ENCODE peak calls at places on chromosomes 1 and 21, in five cellular contexts. One of them, this sample, is unnamed.

GRCh38 chr21:36704958-36705678 is 6.2 kb downstream of the SIM2 start:
- DNase-seq in foreskin keratinocyte: no peak
- DNase-seq in testis: no peak
- DNase-seq in thoracic aorta: no peak
- DNase-seq in heart left ventricle: no peak
- DNase-seq in this sample: no peak

GRCh38 chr1:153057375-153057774 is at the start of gene SPRR2A:
- DNase-seq in testis: no peak
- DNase-seq in thoracic aorta: no peak
- DNase-seq in foreskin keratinocyte: peak; percentile 16
- DNase-seq in heart left ventricle: no peak
- DNase-seq in this sample: no peak

GRCh38 chr1:106787511-106787910 is 269.0 kb upstream of the PRMT6 start:
- DNase-seq in foreskin keratinocyte: no peak
- DNase-seq in testis: no peak
- DNase-seq in thoracic aorta: no peak
- DNase-seq in heart left ventricle: no peak
- DNase-seq in this sample: no peak

GRCh38 chr1:204506091-204506968 is 9.9 kb upstream of the MDM4 start:
- DNase-seq in testis: peak; percentile 84
- DNase-seq in heart left ventricle: peak; percentile 68
- DNase-seq in foreskin keratinocyte: peak; percentile 69
- DNase-seq in thoracic aorta: no peak
- DNase-seq in this sample: peak; percentile 73

GRCh38 chr1:231027971-231028370 is 12.1 kb downstream of the FAM89A start:
- DNase-seq in foreskin keratinocyte: no peak
- DNase-seq in testis: no peak
- DNase-seq in heart left ventricle: no peak
- DNase-seq in thoracic aorta: no peak
- DNase-seq in this sample: no peak

GRCh38 chr1:1310476-1311053 is 2.2 kb downstream of the PUSL1 start:
- DNase-seq in thoracic aorta: no peak
- DNase-seq in heart left ventricle: no peak
- DNase-seq in testis: no peak
- DNase-seq in foreskin keratinocyte: no peak
- DNase-seq in this sample: no peak

GRCh38 chr1:242524571-242525359 is at the start of gene PLD5:
- DNase-seq in heart left ventricle: no peak
- DNase-seq in thoracic aorta: no peak
- DNase-seq in foreskin keratinocyte: no peak
- DNase-seq in testis: peak; percentile 43
- DNase-seq in this sample: no peak

GRCh38 chr1:21344750-21345443 is 54.6 kb upstream of the ECE1 start:
- DNase-seq in thoracic aorta: no peak
- DNase-seq in heart left ventricle: peak; percentile 31
- DNase-seq in foreskin keratinocyte: no peak
- DNase-seq in testis: no peak
- DNase-seq in this sample: peak; percentile 54

GRCh38 chr1:85605519-85606413 is 25.2 kb downstream of the CCN1 start:
- DNase-seq in thoracic aorta: no peak
- DNase-seq in foreskin keratinocyte: no peak
- DNase-seq in heart left ventricle: no peak
- DNase-seq in testis: no peak
- DNase-seq in this sample: no peak

GRCh38 chr1:115068780-115069179 is 20.5 kb downstream of the TSPAN2 start:
- DNase-seq in testis: no peak
- DNase-seq in heart left ventricle: no peak
- DNase-seq in foreskin keratinocyte: no peak
- DNase-seq in thoracic aorta: no peak
- DNase-seq in this sample: no peak

GRCh38 chr1:156815851-156816536 is 654 bp downstream of the SH2D2A start:
- DNase-seq in foreskin keratinocyte: no peak
- DNase-seq in heart left ventricle: no peak
- DNase-seq in testis: no peak
- DNase-seq in thoracic aorta: no peak
- DNase-seq in this sample: no peak

GRCh38 chr1:203282720-203283542 is 22.4 kb upstream of the BTG2 start:
- DNase-seq in foreskin keratinocyte: no peak
- DNase-seq in heart left ventricle: no peak
- DNase-seq in thoracic aorta: no peak
- DNase-seq in testis: no peak
- DNase-seq in this sample: no peak

GRCh38 chr21:21232320-21232719 is 234.1 kb downstream of the NCAM2 start:
- DNase-seq in foreskin keratinocyte: no peak
- DNase-seq in testis: peak; percentile 40
- DNase-seq in heart left ventricle: no peak
- DNase-seq in thoracic aorta: no peak
- DNase-seq in this sample: no peak

GRCh38 chr21:45153358-45154318 is 79.3 kb downstream of the ADARB1 start:
- DNase-seq in foreskin keratinocyte: no peak
- DNase-seq in heart left ventricle: no peak
- DNase-seq in testis: peak; percentile 12
- DNase-seq in thoracic aorta: no peak
- DNase-seq in this sample: no peak

GRCh38 chr1:228071839-228072657 is 10.5 kb upstream of the ARF1 start:
- DNase-seq in heart left ventricle: no peak
- DNase-seq in foreskin keratinocyte: no peak
- DNase-seq in testis: no peak
- DNase-seq in thoracic aorta: no peak
- DNase-seq in this sample: no peak

GRCh38 chr1:159922499-159923202 is 2.7 kb downstream of the TAGLN2 start:
- DNase-seq in foreskin keratinocyte: no peak
- DNase-seq in heart left ventricle: peak; percentile 79
- DNase-seq in thoracic aorta: no peak
- DNase-seq in testis: no peak
- DNase-seq in this sample: peak; percentile 84

GRCh38 chr1:25096307-25097150 is 135.8 kb downstream of the SYF2 start:
- DNase-seq in heart left ventricle: no peak
- DNase-seq in testis: no peak
- DNase-seq in foreskin keratinocyte: no peak
- DNase-seq in thoracic aorta: no peak
- DNase-seq in this sample: no peak
- H3K4me1 ChIP-seq in heart left ventricle: no peaks in the 10 kb centered on the region
- H3K4me1 ChIP-seq in testis: no peaks in the 10 kb centered on the region
- H3K4me1 ChIP-seq in foreskin keratinocyte: no peaks in the 10 kb centered on the region
- H3K4me1 ChIP-seq in thoracic aorta: no peaks in the 10 kb centered on the region
- H3K4me1 ChIP-seq in this sample: no peaks in the 10 kb centered on the region

GRCh38 chr1:42958488-42959317 is at the start of gene SLC2A1:
- DNase-seq in thoracic aorta: peak; percentile 81
- DNase-seq in foreskin keratinocyte: peak; percentile 83
- DNase-seq in testis: peak; percentile 94
- DNase-seq in heart left ventricle: peak; percentile 90
- DNase-seq in this sample: peak; percentile 97
- H3K27ac ChIP-seq in thoracic aorta: peak within 1 kb of the TSS; percentile 88
- H3K27ac ChIP-seq in foreskin keratinocyte: peak within 1 kb of the TSS; percentile 54
- H3K27ac ChIP-seq in testis: peak within 1 kb of the TSS; percentile 73
- H3K27ac ChIP-seq in heart left ventricle: peak within 1 kb of the TSS; percentile 72
- H3K27ac ChIP-seq in this sample: peak within 1 kb of the TSS; percentile 44

DNA sequence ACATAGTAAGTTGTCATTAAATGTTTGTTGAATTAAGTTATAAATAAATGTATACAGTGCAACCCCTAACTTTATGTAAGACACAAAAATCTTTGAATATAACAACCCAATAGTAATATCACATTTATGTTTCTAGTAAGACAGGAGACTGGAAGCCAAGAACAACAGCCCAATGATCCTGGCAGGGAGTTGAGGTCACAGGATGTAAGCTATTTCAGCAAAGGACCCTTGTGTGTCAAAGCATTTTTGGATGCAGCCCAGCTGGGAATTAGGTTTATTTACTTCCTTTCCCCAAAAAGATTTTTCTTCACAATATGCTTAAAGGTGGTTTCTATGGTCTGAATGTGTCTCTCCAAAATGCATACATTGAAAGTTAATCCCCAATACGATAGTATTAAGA is 34.0 kb upstream of the ABCA4 start:
- DNase-seq in thoracic aorta: no peak
- DNase-seq in heart left ventricle: peak; percentile 51
- DNase-seq in testis: peak; percentile 30
- DNase-seq in foreskin keratinocyte: no peak
- DNase-seq in this sample: no peak
- H3K4me1 ChIP-seq in thoracic aorta: peaks cover 6% of the 10 kb centered on the region
- H3K4me1 ChIP-seq in heart left ventricle: no peaks in the 10 kb centered on the region
- H3K4me1 ChIP-seq in testis: no peaks in the 10 kb centered on the region
- H3K4me1 ChIP-seq in foreskin keratinocyte: peaks cover 3% of the 10 kb centered on the region
- H3K4me1 ChIP-seq in this sample: no peaks in the 10 kb centered on the region

DNA sequence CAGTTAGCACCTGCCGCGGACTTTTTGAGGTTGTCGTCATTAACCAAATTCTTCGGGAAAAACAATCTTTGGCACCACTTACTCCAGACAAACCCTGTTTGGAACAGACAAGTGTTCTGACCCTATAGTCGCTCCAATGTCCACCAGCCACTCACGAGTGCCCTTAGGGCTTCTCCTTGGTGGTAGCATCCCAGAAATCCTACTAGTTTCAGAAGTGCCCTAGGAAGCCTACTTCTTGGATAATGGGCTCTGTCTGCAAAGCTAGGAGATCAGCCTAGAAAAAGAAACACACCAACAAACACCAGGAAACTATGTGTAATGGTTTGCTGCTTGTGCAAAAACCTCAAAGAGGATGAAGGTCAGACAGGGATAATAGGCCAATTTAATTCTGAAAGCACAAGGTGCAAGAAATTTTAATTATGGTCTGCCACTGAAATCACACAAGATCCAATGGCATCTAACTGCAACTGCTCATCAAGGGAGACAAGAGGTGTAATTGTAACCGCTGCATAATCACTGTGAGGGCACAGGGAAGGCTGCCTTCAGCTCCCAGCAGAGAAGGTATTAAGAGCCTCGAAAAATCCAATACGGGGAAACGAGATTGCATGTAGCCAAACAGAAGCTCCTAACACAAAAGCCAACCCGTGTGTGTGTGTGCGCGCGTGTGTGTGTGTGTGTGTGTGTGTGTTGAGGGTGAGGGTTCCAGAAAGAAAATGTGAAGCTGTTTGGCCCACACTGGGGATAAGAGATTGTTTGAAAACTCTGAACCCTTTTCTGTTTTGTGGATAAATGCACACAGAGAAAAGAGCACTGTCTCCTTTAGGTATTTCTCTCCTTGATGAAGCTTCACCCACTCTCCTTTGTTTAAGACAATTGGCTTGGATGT is 2.2 kb downstream of the WLS start:
- DNase-seq in heart left ventricle: no peak
- DNase-seq in foreskin keratinocyte: no peak
- DNase-seq in testis: no peak
- DNase-seq in thoracic aorta: no peak
- DNase-seq in this sample: no peak
- H3K27ac ChIP-seq in heart left ventricle: peak overlapping the region; percentile 77
- H3K27ac ChIP-seq in foreskin keratinocyte: no peak overlapping the region
- H3K27ac ChIP-seq in testis: peak overlapping the region; percentile 86
- H3K27ac ChIP-seq in thoracic aorta: peak overlapping the region; percentile 83
- H3K27ac ChIP-seq in this sample: peak overlapping the region; percentile 14

DNA sequence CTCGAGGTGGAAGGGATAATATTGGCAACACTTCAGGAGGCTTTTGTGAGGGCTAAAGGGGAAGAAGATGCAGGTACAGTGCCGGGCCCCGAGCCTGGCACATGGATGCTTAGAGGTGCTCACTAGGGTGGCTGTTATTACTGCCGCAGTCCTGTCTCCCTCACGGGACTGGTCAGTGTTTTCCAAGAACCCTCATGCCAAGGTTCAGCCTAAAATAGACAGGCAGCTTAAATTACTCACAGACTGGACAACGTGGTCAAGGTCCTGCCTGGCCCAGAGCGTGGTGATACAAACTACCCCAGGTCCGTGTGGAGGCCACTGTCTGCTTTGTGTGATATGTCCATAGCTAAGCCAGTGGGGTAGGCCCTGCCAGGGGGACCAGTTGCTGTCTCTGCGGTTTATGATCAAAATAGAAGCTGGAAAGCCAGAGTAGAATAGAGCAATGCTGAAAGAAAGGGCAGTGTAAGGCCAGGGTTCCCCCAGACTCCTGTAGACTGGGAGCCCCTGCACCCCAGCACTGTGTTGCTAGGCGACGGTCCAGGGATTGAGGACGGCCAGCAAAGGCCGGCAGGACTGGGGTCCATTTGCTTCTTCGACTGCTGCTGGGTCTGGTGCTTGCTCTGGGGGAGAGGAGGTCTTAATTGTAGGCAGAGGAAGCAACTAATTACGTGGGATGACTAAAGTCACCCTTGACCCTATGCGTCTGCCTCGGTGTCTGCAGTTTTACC is 36.1 kb downstream of the ELAPOR1 start:
- DNase-seq in foreskin keratinocyte: no peak
- DNase-seq in testis: no peak
- DNase-seq in heart left ventricle: no peak
- DNase-seq in thoracic aorta: no peak
- DNase-seq in this sample: peak; percentile 64
- H3K4me1 ChIP-seq in foreskin keratinocyte: no peaks in the 10 kb centered on the region
- H3K4me1 ChIP-seq in testis: peaks cover 12% of the 10 kb centered on the region
- H3K4me1 ChIP-seq in heart left ventricle: peaks cover 3% of the 10 kb centered on the region
- H3K4me1 ChIP-seq in thoracic aorta: peaks cover 3% of the 10 kb centered on the region
- H3K4me1 ChIP-seq in this sample: peaks cover 31% of the 10 kb centered on the region

GRCh38 chr1:7784492-7785071 is 491 bp downstream of the PER3 start:
- DNase-seq in thoracic aorta: no peak
- DNase-seq in testis: peak; percentile 31
- DNase-seq in foreskin keratinocyte: no peak
- DNase-seq in heart left ventricle: no peak
- DNase-seq in this sample: peak; percentile 59

GRCh38 chr1:7783178-7783711 is 846 bp upstream of the PER3 start:
- DNase-seq in thoracic aorta: no peak
- DNase-seq in foreskin keratinocyte: no peak
- DNase-seq in heart left ventricle: peak; percentile 87
- DNase-seq in testis: peak; percentile 63
- DNase-seq in this sample: peak; percentile 91

GRCh38 chr1:7780976-7781375 is 3.1 kb upstream of the PER3 start:
- DNase-seq in foreskin keratinocyte: no peak
- DNase-seq in heart left ventricle: no peak
- DNase-seq in testis: no peak
- DNase-seq in thoracic aorta: no peak
- DNase-seq in this sample: no peak

GRCh38 chr1:7783826-7784491 is at the start of gene PER3:
- DNase-seq in foreskin keratinocyte: peak; percentile 87
- DNase-seq in testis: peak; percentile 96
- DNase-seq in heart left ventricle: peak; percentile 98
- DNase-seq in thoracic aorta: peak; percentile 85
- DNase-seq in this sample: peak; percentile 99

DNA sequence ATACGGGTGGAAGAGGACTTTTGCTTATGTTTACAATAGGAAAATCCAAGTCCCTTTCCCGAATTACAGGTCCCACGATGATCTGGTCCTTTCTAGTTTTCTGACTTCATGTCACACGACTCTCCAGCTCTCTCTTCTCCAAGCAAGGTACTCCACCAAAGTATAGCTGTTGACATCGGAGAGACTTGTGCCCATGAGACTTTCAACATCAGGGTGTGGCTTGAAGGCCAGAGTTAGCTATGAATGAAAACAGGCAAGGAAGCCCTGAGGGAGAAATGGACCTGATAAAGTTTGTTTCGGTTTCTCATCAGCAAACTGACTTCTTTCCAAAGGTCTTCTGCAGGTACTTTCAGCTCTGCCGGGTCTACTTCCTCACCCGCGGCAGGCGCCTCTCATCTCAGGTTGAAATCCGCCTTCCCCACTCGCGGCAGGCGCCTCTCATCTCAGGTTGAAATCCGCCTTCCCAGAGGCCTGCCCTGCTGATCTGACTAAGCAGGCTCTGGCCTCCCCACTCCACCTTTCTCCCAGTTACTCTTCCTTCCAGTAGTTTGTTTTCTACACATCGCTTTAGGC is 2.1 kb upstream of the PER3 start:
- DNase-seq in foreskin keratinocyte: no peak
- DNase-seq in heart left ventricle: no peak
- DNase-seq in testis: no peak
- DNase-seq in thoracic aorta: no peak
- DNase-seq in this sample: no peak
- H3K27ac ChIP-seq in foreskin keratinocyte: no peak overlapping the region
- H3K27ac ChIP-seq in heart left ventricle: no peak overlapping the region
- H3K27ac ChIP-seq in testis: peak overlapping the region; percentile 91
- H3K27ac ChIP-seq in thoracic aorta: no peak overlapping the region
- H3K27ac ChIP-seq in this sample: no peak overlapping the region

GRCh38 chr1:27149084-27149483 is 5.8 kb downstream of the SLC9A1 start:
- DNase-seq in foreskin keratinocyte: no peak
- DNase-seq in testis: no peak
- DNase-seq in heart left ventricle: no peak
- DNase-seq in thoracic aorta: no peak
- DNase-seq in this sample: no peak
- H3K4me1 ChIP-seq in foreskin keratinocyte: peaks cover 24% of the 10 kb centered on the region
- H3K4me1 ChIP-seq in testis: peaks cover 40% of the 10 kb centered on the region
- H3K4me1 ChIP-seq in heart left ventricle: no peaks in the 10 kb centered on the region
- H3K4me1 ChIP-seq in thoracic aorta: peaks cover 41% of the 10 kb centered on the region
- H3K4me1 ChIP-seq in this sample: peaks cover 17% of the 10 kb centered on the region